ENCODE peak calls at places on chromosomes 1 and 21, in ten cellular contexts. U, G, X, J, Q, W, O, F, M and L are unnamed samples. For H3K4me1, the result is how much of the 10 kb centered on the place peaks cover.

GRCh38 chr1:108570128-108570527 is 10.2 kb downstream of the EEIG2 start:
- DNase-seq in U (no peak), G (peak), X (peak), J (no peak), Q (peak), W (no peak), O (peak), F (no peak), M (no peak), L (peak)

GRCh38 chr1:159152031-159152430 is 19.4 kb upstream of the CADM3 start:
- DNase-seq in U (no peak), G (no peak), X (no peak), J (no peak), Q (no peak), W (no peak), O (no peak), F (no peak), M (no peak), L (no peak)

GRCh38 chr1:10250663-10251062 is 40.3 kb downstream of the KIF1B start:
- DNase-seq in U (no peak), G (no peak), X (no peak), J (no peak), Q (no peak), W (no peak), O (no peak), F (no peak), M (no peak), L (no peak)

GRCh38 chr21:29741761-29742160 is 198.0 kb downstream of the GRIK1 start:
- DNase-seq in U (no peak), G (no peak), X (no peak), J (no peak), Q (no peak), W (no peak), O (no peak), F (no peak), M (no peak), L (no peak)

GRCh38 chr1:53278294-53278693 is 40.0 kb upstream of the MAGOH start:
- DNase-seq in U (peak), G (no peak), X (peak), J (peak), Q (peak), W (peak), O (peak), F (no peak), M (peak), L (peak)

GRCh38 chr1:21553116-21553926 is 44.1 kb downstream of the ALPL start:
- DNase-seq in U (no peak), G (no peak), X (no peak), J (no peak), Q (peak), W (no peak), O (no peak), F (peak), M (no peak), L (no peak)

GRCh38 chr1:209883341-209883971 is 54.6 kb upstream of the SYT14 start:
- DNase-seq in U (no peak), G (no peak), X (no peak), J (no peak), Q (no peak), W (no peak), O (no peak), F (peak), M (no peak), L (no peak)

GRCh38 chr1:97159342-97159741 is 437.8 kb downstream of the PTBP2 start:
- DNase-seq in U (no peak), G (no peak), X (no peak), J (no peak), Q (no peak), W (no peak), O (no peak), F (no peak), M (no peak), L (no peak)

GRCh38 chr1:247443641-247444040 is 14.3 kb downstream of the OR2B11 start:
- DNase-seq in U (no peak), G (no peak), X (no peak), J (no peak), Q (no peak), W (peak), O (no peak), F (no peak), M (no peak), L (peak)

GRCh38 chr21:45433911-45434644 is 29.1 kb downstream of the COL18A1 start:
- DNase-seq in U (no peak), G (no peak), X (no peak), J (no peak), Q (no peak), W (no peak), O (no peak), F (no peak), M (no peak), L (no peak)
- H3K4me1 ChIP-seq in U (under half), G (under half), X (under half), J (under half), Q (under half), W (under half), O (under half), F (under half), M (under half), L (under half)

GRCh38 chr1:198778049-198778448 is 139.2 kb downstream of the PTPRC start:
- DNase-seq in U (no peak), G (no peak), X (no peak), J (no peak), Q (no peak), W (no peak), O (no peak), F (peak), M (no peak), L (peak)
- H3K4me1 ChIP-seq in U (under half), G (under half), X (under half), J (under half), Q (under half), W (under half), O (under half), F (under half), M (under half), L (under half)

DNA sequence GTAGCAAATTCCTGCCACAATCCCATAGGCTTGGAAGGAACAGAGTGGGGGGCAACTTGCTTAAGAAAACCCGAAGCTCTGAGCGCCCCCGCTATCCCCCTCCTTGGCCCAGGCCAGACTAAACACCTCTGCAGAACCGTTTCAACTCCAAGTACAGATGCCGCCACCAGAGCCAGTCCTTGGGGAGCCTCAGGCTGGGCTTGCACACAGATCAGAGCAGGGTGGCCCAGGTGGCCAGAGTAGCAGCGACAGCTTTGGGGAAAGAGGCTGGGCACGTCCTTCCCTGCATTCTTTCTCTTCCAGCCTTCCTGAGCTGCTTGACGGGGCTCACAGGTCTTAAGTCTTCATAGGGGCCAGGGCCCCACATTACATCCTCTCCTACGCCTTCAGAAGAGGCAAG is 181.6 kb upstream of the ZC3H12A start:
- DNase-seq in U (no peak), G (no peak), X (no peak), J (no peak), Q (no peak), W (no peak), O (peak), F (no peak), M (no peak), L (no peak)
- H3K4me1 ChIP-seq in U (under half), G (under half), X (under half), J (under half), Q (under half), W (under half), O (half or more), F (under half), M (under half), L (under half)

GRCh38 chr1:109986054-109986444 is 1.5 kb downstream of the AHCYL1 start:
- DNase-seq in U (no peak), G (no peak), X (no peak), J (no peak), Q (no peak), W (no peak), O (no peak), F (no peak), M (no peak), L (no peak)

GRCh38 chr1:109985251-109986053 is 887 bp downstream of the AHCYL1 start:
- DNase-seq in U (peak), G (no peak), X (no peak), J (no peak), Q (no peak), W (no peak), O (no peak), F (no peak), M (no peak), L (no peak)

GRCh38 chr1:109991400-109991925 is 6.9 kb downstream of the AHCYL1 start:
- DNase-seq in U (no peak), G (no peak), X (no peak), J (no peak), Q (no peak), W (no peak), O (no peak), F (no peak), M (no peak), L (no peak)

GRCh38 chr1:109989656-109990653 is 5.4 kb downstream of the AHCYL1 start:
- DNase-seq in U (no peak), G (no peak), X (no peak), J (no peak), Q (no peak), W (no peak), O (peak), F (peak), M (no peak), L (no peak)

GRCh38 chr1:109988349-109988914 is 3.9 kb downstream of the AHCYL1 start:
- DNase-seq in U (no peak), G (no peak), X (no peak), J (no peak), Q (no peak), W (no peak), O (no peak), F (no peak), M (no peak), L (no peak)
- H3K4me1 ChIP-seq in U (under half), G (under half), X (under half), J (under half), Q (under half), W (under half), O (under half), F (under half), M (under half), L (under half)

DNA sequence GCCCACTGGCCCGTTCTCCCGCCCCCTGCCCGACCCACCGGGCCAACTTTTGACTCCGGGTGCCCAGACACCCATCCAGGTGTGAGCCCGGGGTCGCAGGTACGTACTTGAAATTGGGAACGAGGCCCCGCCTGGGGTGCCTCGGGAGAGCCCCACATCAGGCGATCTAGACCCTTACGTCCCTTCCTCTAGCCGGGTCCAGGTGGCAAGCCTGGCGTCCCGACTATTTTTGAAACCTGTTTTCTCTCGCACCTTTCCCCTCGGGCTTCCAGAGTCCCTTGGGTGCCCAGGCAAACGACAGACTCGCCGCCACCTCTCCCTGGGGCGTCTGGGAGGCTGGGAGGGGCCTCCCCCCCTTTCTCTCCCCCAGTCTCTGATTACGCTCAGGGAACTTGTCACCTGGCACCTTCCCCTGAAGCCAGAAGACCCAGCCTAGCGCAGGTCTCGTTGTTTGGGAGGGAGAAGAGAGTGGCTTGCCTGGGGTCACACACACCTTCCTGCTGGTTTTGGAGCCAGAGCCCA is 898 bp downstream of the LDLRAP1 start:
- DNase-seq in U (no peak), G (no peak), X (no peak), J (no peak), Q (no peak), W (no peak), O (peak), F (no peak), M (no peak), L (no peak)
- H3K4me1 ChIP-seq in U (under half), G (under half), X (under half), J (under half), Q (under half), W (under half), O (under half), F (under half), M (under half), L (under half)

GRCh38 chr1:81805537-81806431 is 5.0 kb downstream of the ADGRL2 start:
- DNase-seq in U (no peak), G (no peak), X (no peak), J (no peak), Q (no peak), W (no peak), O (no peak), F (no peak), M (no peak), L (no peak)

GRCh38 chr1:81802601-81803422 is 2.1 kb downstream of the ADGRL2 start:
- DNase-seq in U (peak), G (peak), X (no peak), J (peak), Q (peak), W (peak), O (no peak), F (peak), M (peak), L (peak)

GRCh38 chr1:81806432-81806770 is 5.7 kb downstream of the ADGRL2 start:
- DNase-seq in U (no peak), G (no peak), X (no peak), J (no peak), Q (no peak), W (no peak), O (no peak), F (no peak), M (no peak), L (no peak)

GRCh38 chr1:81803423-81804103 is 2.8 kb downstream of the ADGRL2 start:
- DNase-seq in U (no peak), G (peak), X (no peak), J (no peak), Q (peak), W (no peak), O (no peak), F (peak), M (no peak), L (no peak)

GRCh38 chr1:81804320-81804719 is 3.6 kb downstream of the ADGRL2 start:
- DNase-seq in U (no peak), G (peak), X (no peak), J (no peak), Q (no peak), W (no peak), O (no peak), F (no peak), M (no peak), L (no peak)
- H3K4me1 ChIP-seq in U (under half), G (half or more), X (under half), J (under half), Q (under half), W (under half), O (under half), F (under half), M (under half), L (under half)

GRCh38 chr1:203324103-203325003 is 19.0 kb downstream of the BTG2 start:
- DNase-seq in U (peak), G (no peak), X (peak), J (no peak), Q (no peak), W (no peak), O (peak), F (no peak), M (no peak), L (no peak)
- H3K4me1 ChIP-seq in U (under half), G (under half), X (half or more), J (half or more), Q (under half), W (half or more), O (half or more), F (under half), M (under half), L (half or more)

DNA sequence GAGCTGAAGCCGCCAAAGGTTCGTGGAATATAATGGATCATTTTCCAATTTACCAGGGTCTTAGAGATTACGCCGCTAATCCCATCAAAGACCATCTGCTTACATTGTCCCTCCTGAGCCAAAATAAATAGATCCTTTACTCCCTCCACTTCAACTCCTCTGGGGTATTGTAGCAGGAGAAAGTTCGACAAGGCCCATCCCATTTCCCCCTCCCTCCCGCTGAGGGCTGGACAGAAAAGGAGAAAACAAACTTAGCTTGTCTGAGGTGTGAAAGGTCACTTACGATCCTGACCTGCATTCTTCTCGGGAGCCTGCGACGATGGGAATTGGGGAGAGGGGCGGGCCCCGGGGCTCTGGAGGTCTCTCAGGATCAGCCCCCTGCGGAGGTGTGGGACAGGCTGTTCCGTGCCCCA is 60.8 kb downstream of the MEF2D start:
- DNase-seq in U (no peak), G (no peak), X (no peak), J (no peak), Q (peak), W (no peak), O (no peak), F (no peak), M (no peak), L (no peak)
- H3K4me1 ChIP-seq in U (under half), G (under half), X (under half), J (under half), Q (under half), W (under half), O (under half), F (under half), M (under half), L (under half)

GRCh38 chr1:93330196-93330595 is 15.5 kb upstream of the DR1 start:
- DNase-seq in U (no peak), G (no peak), X (no peak), J (no peak), Q (no peak), W (no peak), O (no peak), F (no peak), M (no peak), L (no peak)

GRCh38 chr1:93331412-93331811 is 14.3 kb upstream of the DR1 start:
- DNase-seq in U (no peak), G (no peak), X (no peak), J (no peak), Q (no peak), W (no peak), O (no peak), F (peak), M (no peak), L (no peak)

GRCh38 chr1:93328809-93329477 is 16.8 kb upstream of the DR1 start:
- DNase-seq in U (no peak), G (no peak), X (no peak), J (no peak), Q (no peak), W (no peak), O (peak), F (peak), M (no peak), L (no peak)

GRCh38 chr1:93332368-93332767 is 13.3 kb upstream of the DR1 start:
- DNase-seq in U (no peak), G (no peak), X (no peak), J (no peak), Q (no peak), W (no peak), O (no peak), F (no peak), M (no peak), L (no peak)

GRCh38 chr1:93330617-93331016 is 15.1 kb upstream of the DR1 start:
- DNase-seq in U (no peak), G (no peak), X (no peak), J (no peak), Q (no peak), W (no peak), O (no peak), F (no peak), M (no peak), L (no peak)
- H3K4me1 ChIP-seq in U (under half), G (under half), X (under half), J (under half), Q (under half), W (under half), O (under half), F (under half), M (under half), L (under half)